ENCODE peak calls at places on chromosomes 2 and 18, in ten cellular contexts. K is breast epithelium, U is prostate gland, W is heart left ventricle, J is body of pancreas, S is adrenal gland, P is esophagus squamous epithelium, E is stomach, Q is endothelial cell of umbilical vein, F is HCT116. I is an unnamed sample.

GRCh38 chr2:31000970-31001369 is 137.3 kb downstream of the GALNT14 start:
- DNase-seq in P (no peak), E (no peak), F (no peak), K (no peak), Q (no peak), S (no peak), U (no peak), W (no peak), J (no peak), I (no peak)

GRCh38 chr18:9868857-9869712 is 16.7 kb upstream of the TXNDC2 start:
- DNase-seq in E (no peak), P (no peak), W (no peak), U (no peak), S (no peak), J (no peak), K (no peak), F (no peak), Q (no peak), I (no peak)

GRCh38 chr2:145682536-145683157 is 1162.7 kb upstream of the ZEB2 start:
- DNase-seq in W (no peak), P (no peak), K (no peak), F (no peak), Q (peak; percentile 6), U (no peak), E (no peak), S (no peak), J (no peak), I (no peak)

GRCh38 chr2:117832905-117833613 is 18.6 kb downstream of the DDX18 start:
- DNase-seq in W (no peak), K (no peak), P (no peak), F (no peak), Q (peak; percentile 31), S (no peak), J (no peak), E (no peak), U (no peak), I (no peak)

GRCh38 chr2:95329891-95330822 is 33.0 kb downstream of the KCNIP3 start:
- DNase-seq in S (no peak), F (no peak), P (no peak), J (no peak), K (no peak), Q (no peak), U (no peak), W (no peak), E (no peak), I (no peak)

GRCh38 chr2:22124003-22124402 is 1000.2 kb downstream of the TDRD15 start:
- DNase-seq in K (no peak), Q (no peak), P (no peak), J (no peak), W (no peak), U (no peak), S (no peak), E (no peak), F (no peak), I (no peak)

GRCh38 chr2:178241852-178242551 is 47.7 kb downstream of the OSBPL6 start:
- DNase-seq in P (no peak), S (peak; percentile 64), K (peak; percentile 38), E (peak; percentile 37), F (peak; percentile 35), U (peak; percentile 29), W (peak; percentile 69), Q (peak; percentile 93), J (peak; percentile 85), I (peak; percentile 66)

GRCh38 chr18:11146238-11146946 is 3.0 kb downstream of the PIEZO2 start:
- DNase-seq in U (no peak), W (peak; percentile 34), J (no peak), E (no peak), K (no peak), Q (no peak), F (no peak), P (no peak), S (no peak), I (no peak)

GRCh38 chr2:24360050-24360962 is at the start of gene ITSN2:
- DNase-seq in S (peak; percentile 85), F (peak; percentile 48), Q (peak; percentile 78), U (peak; percentile 66), W (peak; percentile 83), K (peak; percentile 55), J (peak; percentile 83), E (peak; percentile 82), P (peak; percentile 17), I (peak; percentile 59)

GRCh38 chr2:188244383-188244782 is 47.3 kb upstream of the GULP1 start:
- DNase-seq in E (no peak), F (no peak), K (no peak), J (no peak), U (no peak), Q (no peak), P (no peak), W (no peak), S (no peak), I (no peak)

GRCh38 chr2:68908392-68908970 is 37.3 kb upstream of the BMP10 start:
- DNase-seq in E (peak; percentile 87), U (peak; percentile 77), K (peak; percentile 87), Q (peak; percentile 80), J (peak; percentile 89), F (peak; percentile 76), W (peak; percentile 42), P (peak; percentile 11), S (peak; percentile 95), I (peak; percentile 67)
- TF ChIP-seq POLR2A in E (no peak), U (no peak), K (no peak), Q (no peak), J (no peak), F (no peak), W (no peak), P (peak; percentile 4), S (peak; percentile 62), I (no peak)

GRCh38 chr18:24346254-24346653 is 51.4 kb downstream of the OSBPL1A start:
- DNase-seq in S (no peak), F (no peak), E (no peak), W (no peak), U (no peak), P (no peak), Q (no peak), K (no peak), J (no peak), I (no peak)
- H3K27ac ChIP-seq in S (no peak overlapping the region), F (no peak overlapping the region), E (no peak overlapping the region), W (no peak overlapping the region), U (no peak overlapping the region), P (no peak overlapping the region), Q (no peak overlapping the region), K (no peak overlapping the region), J (no peak overlapping the region), I (no peak overlapping the region)

DNA sequence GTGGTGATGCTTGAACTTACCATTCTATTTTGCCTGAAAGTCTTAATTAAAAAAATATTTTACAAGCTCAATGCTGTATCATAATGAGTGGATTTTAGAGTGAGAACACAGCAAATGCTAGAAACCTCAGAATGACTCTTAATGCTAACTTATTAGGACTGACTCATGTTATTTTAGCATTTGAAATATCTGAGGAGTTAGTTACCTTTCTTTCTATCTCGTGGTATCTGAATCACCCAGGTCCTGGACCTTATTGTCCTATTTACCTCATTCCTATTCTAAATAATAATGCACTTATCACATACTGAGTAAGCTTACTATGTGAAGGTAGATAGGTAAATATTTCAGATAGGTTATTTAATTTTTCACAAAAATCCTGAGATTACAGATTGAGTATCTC is 70.7 kb downstream of the SOS1 start:
- DNase-seq in F (no peak), Q (no peak), J (no peak), K (no peak), P (no peak), S (no peak), E (no peak), W (no peak), U (no peak), I (no peak)
- H3K36me3 ChIP-seq in F (no peaks in the 10 kb centered on the region), Q (peaks cover 1% of the 10 kb centered on the region), J (no peaks in the 10 kb centered on the region), K (no peaks in the 10 kb centered on the region), P (no peaks in the 10 kb centered on the region), S (no peaks in the 10 kb centered on the region), E (peaks cover 81% of the 10 kb centered on the region), W (no peaks in the 10 kb centered on the region), U (no peaks in the 10 kb centered on the region), I (no peaks in the 10 kb centered on the region)

DNA sequence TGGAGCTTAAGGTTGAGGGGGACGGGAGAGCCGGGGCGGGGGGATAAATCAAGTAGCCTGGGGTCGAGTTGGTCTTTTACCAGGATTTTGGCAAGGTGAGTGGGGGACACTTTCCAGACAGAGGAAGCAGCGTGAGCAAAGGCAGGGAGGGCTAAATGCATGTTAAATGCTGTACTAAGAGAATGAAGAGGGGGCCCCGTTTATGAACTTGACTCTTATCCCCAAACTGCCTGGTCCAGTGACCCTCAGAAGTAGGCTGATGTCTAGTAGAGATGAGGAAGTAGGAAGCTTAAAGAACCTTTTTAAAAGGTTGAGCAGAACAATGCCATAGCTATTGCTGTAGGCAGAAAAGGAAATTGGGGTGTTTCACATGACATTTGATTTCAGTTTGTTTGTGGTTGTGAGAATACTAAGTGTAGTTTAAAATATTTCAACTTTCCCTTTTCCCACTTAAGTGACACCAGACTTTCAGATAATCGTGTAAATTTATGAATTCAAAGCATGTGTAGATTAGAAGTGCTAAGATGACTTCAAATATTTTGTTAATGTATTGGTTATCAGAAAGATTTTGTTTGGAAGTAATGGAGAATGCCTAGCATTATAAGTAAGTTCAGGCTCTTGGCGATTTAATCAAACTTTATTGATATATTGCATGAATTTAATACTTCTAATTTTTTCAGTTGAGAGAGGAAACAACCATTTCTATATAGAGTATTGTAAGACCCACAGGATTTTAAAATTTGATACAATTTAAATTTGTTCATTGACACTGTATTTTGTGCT is 1.8 kb downstream of the REL start:
- DNase-seq in Q (peak; percentile 75), P (no peak), F (no peak), J (peak; percentile 32), S (no peak), U (no peak), K (no peak), E (no peak), W (peak; percentile 8), I (no peak)
- TF ChIP-seq POLR2A in Q (no peak), P (no peak), F (no peak), J (no peak), S (peak; percentile 25), U (no peak), K (no peak), E (no peak), W (no peak), I (no peak)

DNA sequence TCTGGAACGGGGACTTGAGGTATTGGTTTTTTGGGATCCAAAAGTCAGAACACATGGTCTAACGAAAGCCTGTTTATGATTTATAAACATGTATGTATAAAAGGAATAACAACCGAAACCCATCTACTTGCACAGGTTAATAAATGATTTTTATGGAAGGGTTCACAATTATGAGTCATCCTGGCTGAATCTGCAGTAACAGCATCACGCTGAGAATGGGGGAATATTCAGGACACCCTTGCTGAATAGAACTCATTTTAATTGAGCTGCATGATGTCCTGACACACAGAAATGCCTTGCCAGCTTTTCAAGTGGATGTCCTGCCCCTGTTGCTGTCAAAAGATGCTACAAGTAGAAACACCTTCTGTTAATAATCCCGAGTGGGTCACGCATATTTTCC is 54.7 kb upstream of the TGFA start:
- DNase-seq in W (no peak), U (no peak), J (no peak), S (no peak), F (no peak), K (no peak), Q (no peak), P (no peak), E (no peak), I (no peak)
- H3K27ac ChIP-seq in W (no peak overlapping the region), U (no peak overlapping the region), J (peak overlapping the region; percentile 52), S (no peak overlapping the region), F (no peak overlapping the region), K (no peak overlapping the region), Q (no peak overlapping the region), P (no peak overlapping the region), E (no peak overlapping the region), I (no peak overlapping the region)